ENCODE peak calls at places on chromosomes 6 and 20, in seven cellular contexts. D is esophagus squamous epithelium, L is A549, B is HCT116, F is upper lobe of left lung, M is HepG2, C is breast epithelium. O is an unnamed sample.

GRCh38 chr6:29011276-29011734 is 6.2 kb upstream of the ZNF311 start:
- DNase-seq in M (no peak), D (no peak), B (no peak), L (peak; percentile 47), F (no peak), C (no peak), O (no peak)

GRCh38 chr6:90494067-90494773 is 92.7 kb downstream of the MAP3K7 start:
- DNase-seq in F (no peak), L (no peak), M (no peak), C (no peak), D (no peak), B (no peak), O (no peak)

GRCh38 chr6:26025047-26025893 is 62.0 kb upstream of the HFE start:
- DNase-seq in D (no peak), F (peak; percentile 69), M (peak; percentile 63), C (peak; percentile 63), B (no peak), L (no peak), O (no peak)

GRCh38 chr6:37372116-37372515 is 18.3 kb downstream of the RNF8 start:
- DNase-seq in C (no peak), M (no peak), D (no peak), F (no peak), B (no peak), L (no peak), O (no peak)

GRCh38 chr20:29689411-29690225 is 1567.8 kb upstream of the DEFB115 start:
- DNase-seq in D (no peak), F (no peak), C (no peak), M (no peak), L (no peak), B (no peak), O (no peak)

GRCh38 chr20:35196313-35196712 is 24.4 kb downstream of the PROCR start:
- DNase-seq in C (no peak), B (no peak), F (no peak), M (no peak), D (no peak), L (no peak), O (no peak)

GRCh38 chr20:53157443-53158408 is 185.6 kb downstream of the TSHZ2 start:
- DNase-seq in F (peak; percentile 39), L (peak; percentile 37), B (peak; percentile 72), D (no peak), C (no peak), M (peak; percentile 72), O (no peak)

GRCh38 chr6:3523288-3523670 is 66.4 kb upstream of the SLC22A23 start:
- DNase-seq in F (no peak), D (no peak), L (no peak), B (no peak), C (peak; percentile 62), M (no peak), O (no peak)

GRCh38 chr6:63997727-63998126 is 362.1 kb downstream of the PHF3 start:
- DNase-seq in D (no peak), M (no peak), C (no peak), F (no peak), B (no peak), L (no peak), O (no peak)

GRCh38 chr6:129860901-129861665 is at the start of gene TMEM244:
- DNase-seq in D (no peak), F (no peak), B (no peak), M (no peak), C (no peak), L (no peak), O (no peak)

GRCh38 chr20:57451759-57452661 is 60.8 kb downstream of the RBM38 start:
- DNase-seq in L (no peak), M (no peak), F (no peak), D (no peak), C (no peak), B (no peak), O (no peak)

GRCh38 chr20:44650777-44651493 is 564 bp downstream of the ADA start:
- DNase-seq in D (no peak), B (no peak), C (no peak), M (no peak), L (no peak), F (no peak), O (no peak)

GRCh38 chr6:167968091-167968490 is 29.4 kb upstream of the KIF25 start:
- DNase-seq in C (no peak), M (peak; percentile 65), B (peak; percentile 16), F (no peak), D (no peak), L (peak; percentile 9), O (no peak)

GRCh38 chr20:62359491-62360121 is 7.5 kb downstream of the LAMA5 start:
- DNase-seq in D (no peak), F (peak; percentile 55), M (no peak), L (no peak), C (no peak), B (peak; percentile 73), O (no peak)

GRCh38 chr20:62358171-62358719 is 8.9 kb downstream of the LAMA5 start:
- DNase-seq in D (no peak), B (no peak), C (no peak), L (no peak), F (peak; percentile 67), M (no peak), O (no peak)

GRCh38 chr20:62357681-62358080 is 9.4 kb downstream of the LAMA5 start:
- DNase-seq in L (no peak), C (no peak), F (no peak), M (no peak), D (no peak), B (no peak), O (no peak)

GRCh38 chr20:62356948-62357667 is 10.0 kb downstream of the LAMA5 start:
- DNase-seq in M (no peak), C (no peak), B (no peak), L (no peak), F (peak; percentile 60), D (no peak), O (no peak)

DNA sequence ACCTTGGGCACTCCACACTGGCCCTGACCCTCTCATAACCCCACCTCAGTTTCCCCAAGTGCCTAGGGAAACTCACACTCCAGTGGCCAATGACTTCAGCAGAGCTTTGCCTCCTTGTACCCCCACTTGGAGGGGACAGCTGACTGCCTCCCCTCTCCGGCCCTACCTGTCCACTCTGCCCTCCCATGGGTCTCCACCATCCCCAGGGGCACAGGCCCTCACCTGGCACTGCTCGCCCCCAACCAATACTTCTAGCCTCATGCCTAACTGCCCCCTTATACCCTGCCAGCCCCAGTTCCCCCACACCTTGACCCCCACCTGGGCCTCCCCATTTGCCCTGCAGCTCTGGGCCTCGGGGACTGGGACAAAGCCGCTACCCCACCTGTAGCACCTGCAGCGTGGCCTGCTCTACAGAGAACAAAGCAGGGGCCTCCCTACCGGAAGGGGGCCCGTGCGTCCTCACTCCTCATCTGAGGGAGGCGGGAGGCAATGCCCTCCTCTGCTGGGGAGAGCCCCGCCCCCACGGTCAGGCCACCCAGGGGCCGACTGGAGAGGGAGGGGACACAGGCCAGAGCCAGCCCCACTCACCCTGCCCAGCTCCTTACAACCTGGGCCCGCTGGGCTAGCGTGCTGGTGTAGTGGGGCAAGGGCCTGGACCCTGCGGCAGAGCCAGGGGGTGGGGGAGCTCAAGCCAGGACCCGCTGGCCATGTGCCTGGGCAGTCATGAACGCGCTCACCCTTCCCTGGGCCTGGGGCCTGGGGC is 8.2 kb downstream of the LAMA5 start:
- DNase-seq in D (no peak), C (no peak), L (no peak), F (no peak), M (no peak), B (no peak), O (no peak)
- TF ChIP-seq POLR2A in D (no peak), C (no peak), L (peak; percentile 15), F (no peak), M (no peak), B (no peak), O (no peak)

GRCh38 chr6:98572579-98572978 is 261.8 kb upstream of the POU3F2 start:
- DNase-seq in C (no peak), B (no peak), L (no peak), M (no peak), D (no peak), F (no peak), O (no peak)
- H3K27ac ChIP-seq in C (no peak overlapping the region), B (no peak overlapping the region), L (no peak overlapping the region), M (no peak overlapping the region), D (no peak overlapping the region), F (no peak overlapping the region), O (no peak overlapping the region)

DNA sequence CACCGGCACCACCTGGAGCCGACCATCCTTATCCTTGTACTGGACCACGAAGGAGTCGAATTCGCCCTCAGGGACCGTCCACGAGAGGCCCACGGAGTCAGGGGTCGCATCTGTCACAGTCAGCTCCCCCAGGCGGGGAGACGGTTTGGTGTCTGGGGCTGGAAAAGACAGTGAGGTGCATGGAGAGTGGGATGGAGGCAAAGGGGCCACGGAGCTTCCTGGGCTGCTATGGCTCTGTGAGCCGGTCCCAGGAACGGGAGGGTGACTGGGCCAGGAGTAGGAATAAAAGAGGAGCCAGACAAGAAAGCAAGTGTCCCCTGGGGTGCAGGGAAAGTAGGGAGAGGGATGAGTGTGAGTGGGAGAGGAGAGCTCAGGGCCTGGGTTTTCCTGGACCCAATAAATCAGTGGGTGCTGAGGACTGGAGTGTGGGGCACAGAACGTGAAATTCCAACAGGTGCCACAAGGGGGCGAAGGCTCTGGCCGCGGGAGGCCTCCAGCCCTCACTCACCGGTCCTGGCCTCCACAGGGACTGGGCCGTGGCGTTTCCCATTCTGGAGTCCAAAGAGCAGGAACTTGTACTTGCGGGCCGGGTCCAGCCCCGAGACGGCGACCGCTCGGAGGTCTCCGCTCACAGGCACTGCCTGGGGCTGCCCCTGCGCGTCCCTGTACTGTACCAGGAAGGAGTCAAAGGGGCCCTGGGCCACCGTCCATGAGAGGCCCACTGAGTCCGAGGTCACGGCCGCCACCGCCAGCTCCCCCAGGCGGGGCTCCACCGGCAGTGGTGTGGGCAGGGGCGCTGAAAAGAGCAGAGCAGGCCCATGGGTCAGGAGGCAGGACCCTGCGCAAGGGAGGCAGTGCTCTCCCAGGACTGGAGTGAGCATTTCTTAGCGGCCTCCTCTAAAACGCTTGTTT is 9.9 kb downstream of the CYP21A2 start:
- DNase-seq in B (peak; percentile 34), L (peak; percentile 34), F (peak; percentile 57), C (peak; percentile 39), M (peak; percentile 84), D (no peak), O (peak; percentile 89)
- TF ChIP-seq POLR2A in B (no peak), L (no peak), F (no peak), C (no peak), M (peak; percentile 69), D (no peak), O (no peak)

GRCh38 chr6:35488517-35488862 is 8.4 kb downstream of the TEAD3 start:
- DNase-seq in C (no peak), B (no peak), D (no peak), M (no peak), F (no peak), L (no peak), O (no peak)

GRCh38 chr6:35489066-35489465 is 7.8 kb downstream of the TEAD3 start:
- DNase-seq in M (no peak), D (no peak), B (no peak), L (no peak), F (no peak), C (no peak), O (no peak)

GRCh38 chr6:35486005-35486925 is 10.6 kb downstream of the TEAD3 start:
- DNase-seq in F (peak; percentile 70), B (no peak), L (no peak), M (no peak), D (no peak), C (peak; percentile 95), O (no peak)

GRCh38 chr6:35489995-35490791 is 6.7 kb downstream of the TEAD3 start:
- DNase-seq in C (peak; percentile 93), B (no peak), L (no peak), F (peak; percentile 50), M (no peak), D (no peak), O (no peak)

GRCh38 chr6:35487653-35488516 is 9.0 kb downstream of the TEAD3 start:
- DNase-seq in L (no peak), M (no peak), F (peak; percentile 76), B (no peak), C (peak; percentile 89), D (no peak), O (no peak)
- H3K27ac ChIP-seq in L (peak overlapping the region; percentile 48), M (no peak overlapping the region), F (peak overlapping the region; percentile 70), B (peak overlapping the region; percentile 97), C (peak overlapping the region; percentile 94), D (peak overlapping the region; percentile 99), O (peak overlapping the region; percentile 97)

O was measured in vagina.